ENCODE peak calls at places on chromosomes 3 and 15, in eight cellular contexts. X is tibial artery; K is CD8-positive, alpha-beta memory T cell; M is MM.1S; S is hepatocyte; Y is ascending aorta; G is ovary; R is lung. U is an unnamed sample.
A peak's percentile ranks its signal among the peaks of the same experiment; 100 is the strongest.

GRCh38 chr3:127174284-127174683 is 18.6 kb upstream of the PRR23E start:
- DNase-seq in X (no peak), K (no peak), M (no peak), S (no peak), Y (no peak), G (no peak), R (no peak), U (no peak)

GRCh38 chr3:145125307-145125706 is 1035.7 kb downstream of the PLOD2 start:
- DNase-seq in X (no peak), K (no peak), M (no peak), S (no peak), Y (no peak), G (no peak), R (no peak), U (no peak)

GRCh38 chr3:173584834-173585831 is 187.6 kb downstream of the NLGN1 start:
- DNase-seq in X (peak; percentile 38), K (no peak), M (peak; percentile 11), S (peak; percentile 65), Y (peak; percentile 66), G (peak; percentile 36), R (no peak), U (no peak)

GRCh38 chr3:64184621-64185020 is 40.6 kb downstream of the PRICKLE2 start:
- DNase-seq in X (no peak), K (no peak), M (no peak), S (no peak), Y (no peak), G (no peak), R (no peak), U (no peak)

GRCh38 chr3:46987485-46988401 is 8.3 kb downstream of the NBEAL2 start:
- DNase-seq in X (peak; percentile 48), K (peak; percentile 87), M (peak; percentile 94), S (peak; percentile 51), Y (no peak), G (no peak), R (peak; percentile 78), U (peak; percentile 86)

GRCh38 chr3:114365268-114365667 is 71.4 kb downstream of the TIGIT start:
- DNase-seq in X (no peak), K (no peak), M (no peak), S (no peak), Y (no peak), G (no peak), R (no peak), U (no peak)

GRCh38 chr3:48155122-48155521 is 33.1 kb downstream of the CDC25A start:
- DNase-seq in X (no peak), K (no peak), M (no peak), S (peak; percentile 56), Y (no peak), G (no peak), R (no peak), U (no peak)

GRCh38 chr3:184825456-184825855 is 13.5 kb downstream of the VPS8 start:
- DNase-seq in X (no peak), K (no peak), M (no peak), S (peak; percentile 37), Y (no peak), G (no peak), R (no peak), U (no peak)

GRCh38 chr3:191328963-191329653 is at the start of gene CCDC50:
- DNase-seq in X (peak; percentile 86), K (peak; percentile 3), M (peak; percentile 90), S (peak; percentile 90), Y (peak; percentile 89), G (peak; percentile 89), R (peak; percentile 81), U (no peak)

GRCh38 chr3:184537885-184538599 is 23.5 kb upstream of the EPHB3 start:
- DNase-seq in X (no peak), K (no peak), M (no peak), S (no peak), Y (no peak), G (no peak), R (no peak), U (no peak)

GRCh38 chr3:116444099-116444700 is 1.1 kb downstream of the LSAMP start:
- DNase-seq in X (no peak), K (no peak), M (no peak), S (no peak), Y (no peak), G (no peak), R (no peak), U (no peak)

GRCh38 chr15:81400640-81401236 is 26.7 kb upstream of the TMC3 start:
- DNase-seq in X (no peak), K (no peak), M (peak; percentile 64), S (peak; percentile 66), Y (no peak), G (no peak), R (no peak), U (peak; percentile 39)

GRCh38 chr15:43911235-43911661 is 84.4 kb downstream of the WDR76 start:
- DNase-seq in X (peak; percentile 57), K (no peak), M (no peak), S (no peak), Y (no peak), G (no peak), R (no peak), U (no peak)

GRCh38 chr15:67920524-67921240 is 80.8 kb upstream of the RNU6-1 start:
- DNase-seq in X (no peak), K (no peak), M (no peak), S (no peak), Y (no peak), G (no peak), R (no peak), U (no peak)

GRCh38 chr15:95410757-95411156 is 919.7 kb upstream of the NR2F2 start:
- DNase-seq in X (no peak), K (no peak), M (no peak), S (peak; percentile 19), Y (no peak), G (no peak), R (no peak), U (no peak)

GRCh38 chr3:15306979-15307359 is 25.4 kb downstream of the SH3BP5 start:
- DNase-seq in X (no peak), K (no peak), M (no peak), S (no peak), Y (no peak), G (no peak), R (no peak), U (no peak)

GRCh38 chr3:45947361-45947760 is 4.1 kb downstream of the CXCR6 start:
- DNase-seq in X (no peak), K (no peak), M (no peak), S (no peak), Y (no peak), G (no peak), R (no peak), U (no peak)

GRCh38 chr3:128560768-128561167 is 67.8 kb upstream of the GATA2 start:
- DNase-seq in X (no peak), K (no peak), M (no peak), S (no peak), Y (no peak), G (no peak), R (no peak), U (no peak)

GRCh38 chr15:64816452-64816851 is 9.0 kb downstream of the PIF1 start:
- DNase-seq in X (no peak), K (no peak), M (no peak), S (no peak), Y (no peak), G (no peak), R (no peak), U (no peak)

GRCh38 chr3:165503346-165503745 is 307.2 kb upstream of the SLITRK3 start:
- DNase-seq in X (no peak), K (no peak), M (no peak), S (no peak), Y (no peak), G (no peak), R (no peak), U (no peak)

GRCh38 chr3:51434746-51435323 is 43.8 kb downstream of the RBM15B start:
- DNase-seq in X (no peak), K (no peak), M (peak; percentile 45), S (peak; percentile 71), Y (no peak), G (no peak), R (peak; percentile 35), U (peak; percentile 26)

GRCh38 chr3:87200059-87200458 is 27.1 kb upstream of the CHMP2B start:
- DNase-seq in X (no peak), K (no peak), M (no peak), S (no peak), Y (no peak), G (no peak), R (no peak), U (no peak)

GRCh38 chr3:111481551-111481950 is 60.4 kb upstream of the CD96 start:
- DNase-seq in X (no peak), K (no peak), M (no peak), S (no peak), Y (no peak), G (no peak), R (no peak), U (no peak)

GRCh38 chr3:146160233-146160963 is 586 bp downstream of the PLOD2 start:
- DNase-seq in X (peak; percentile 75), K (peak; percentile 1), M (peak; percentile 78), S (peak; percentile 85), Y (peak; percentile 89), G (peak; percentile 65), R (peak; percentile 75), U (no peak)

GRCh38 chr3:69104585-69104984 is 17.8 kb downstream of the LMOD3 start:
- DNase-seq in X (no peak), K (no peak), M (peak; percentile 85), S (no peak), Y (no peak), G (no peak), R (no peak), U (no peak)
- H3K27ac ChIP-seq in X (no peak overlapping the region), K (no peak overlapping the region), M (peak overlapping the region; percentile 88), S (no peak overlapping the region), Y (no peak overlapping the region), G (no peak overlapping the region), R (peak overlapping the region; percentile 54), U (no peak overlapping the region)

DNA sequence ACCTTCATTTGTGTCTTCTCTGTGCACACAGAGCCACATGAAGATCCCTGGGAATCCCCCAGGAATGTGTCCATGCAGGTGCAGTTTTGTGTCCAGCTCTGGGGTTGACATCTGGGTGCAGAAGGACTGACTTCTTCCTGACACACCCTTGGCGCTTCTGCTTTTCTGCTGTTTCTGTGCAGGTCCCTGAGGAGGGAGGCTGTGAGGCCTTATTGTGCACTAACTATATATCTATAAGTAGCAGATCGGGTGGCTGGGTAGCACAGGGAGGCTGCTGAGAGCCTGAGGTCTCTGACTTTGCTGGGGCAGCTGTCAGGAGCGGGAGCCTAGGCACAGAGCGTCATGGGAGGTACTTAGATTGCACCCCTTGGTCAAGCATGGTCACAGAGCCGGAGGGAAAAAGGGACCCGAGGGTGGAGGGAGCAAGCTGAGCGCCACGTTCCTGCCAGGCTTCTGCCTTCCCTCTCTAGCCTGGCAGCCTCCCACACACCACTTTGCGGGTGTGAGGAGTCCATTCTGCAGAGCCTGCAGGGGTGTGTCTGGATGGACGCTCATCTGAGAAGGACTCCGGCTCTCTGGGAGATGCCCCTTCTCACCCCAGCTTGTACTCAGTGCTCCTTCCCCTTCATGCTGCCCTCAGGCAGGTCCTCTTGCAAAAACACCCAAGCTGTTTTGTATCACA is 23.8 kb downstream of the CCDC33 start:
- DNase-seq in X (no peak), K (no peak), M (no peak), S (no peak), Y (no peak), G (no peak), R (no peak), U (no peak)
- H3K4me1 ChIP-seq in X (no peaks in the 10 kb centered on the region), K (no peaks in the 10 kb centered on the region), M (no peaks in the 10 kb centered on the region), S (peaks cover 12% of the 10 kb centered on the region), Y (no peaks in the 10 kb centered on the region), G (peaks cover 4% of the 10 kb centered on the region), R (no peaks in the 10 kb centered on the region), U (no peaks in the 10 kb centered on the region)

GRCh38 chr3:194323785-194324735 is 27.1 kb downstream of the CPN2 start:
- DNase-seq in X (no peak), K (peak; percentile 18), M (no peak), S (peak; percentile 89), Y (no peak), G (no peak), R (no peak), U (peak; percentile 42)
- H3K4me3 ChIP-seq in X (peak overlapping the region; percentile 29), K (peak overlapping the region; percentile 57), M (no peak overlapping the region), S (no peak overlapping the region), Y (peak overlapping the region; percentile 41), G (peak overlapping the region; percentile 23), R (no peak overlapping the region), U (peak overlapping the region; percentile 52)

GRCh38 chr15:88537591-88538317 is 8.7 kb downstream of the DET1 start:
- DNase-seq in X (no peak), K (no peak), M (no peak), S (no peak), Y (no peak), G (no peak), R (no peak), U (no peak)
- H3K27ac ChIP-seq in X (no peak overlapping the region), K (peak overlapping the region; percentile 17), M (no peak overlapping the region), S (no peak overlapping the region), Y (no peak overlapping the region), G (no peak overlapping the region), R (no peak overlapping the region), U (no peak overlapping the region)

U was measured in naive thymus-derived CD4-positive, alpha-beta T cell.